ENCODE peak calls at places on chromosomes 1 and 21, in four cellular contexts. N is WTC11, Q is HepG2, I is SK-N-SH. E is an unnamed sample.
A peak's percentile ranks its signal among the peaks of the same experiment; 100 is the strongest.

GRCh38 chr1:229509576-229509975 is 1.4 kb upstream of the NUP133 start:
- DNase-seq in N (no peak), Q (peak; percentile 91), I (no peak), E (peak; percentile 32)

GRCh38 chr1:143720087-143721023 is 251.4 kb downstream of the FAM72C start:
- DNase-seq in N (peak; percentile 29), Q (no peak), I (no peak), E (peak; percentile 80)

GRCh38 chr1:167943541-167943940 is 6.7 kb upstream of the MPC2 start:
- DNase-seq in N (no peak), Q (no peak), I (no peak), E (no peak)

GRCh38 chr1:15038232-15039016 is 115.1 kb upstream of the TMEM51 start:
- DNase-seq in N (peak; percentile 34), Q (peak; percentile 61), I (peak; percentile 55), E (peak; percentile 61)

GRCh38 chr1:69994261-69994660 is 211.1 kb downstream of the LRRC40 start:
- DNase-seq in N (no peak), Q (no peak), I (no peak), E (no peak)

GRCh38 chr21:35562876-35563275 is 497.4 kb downstream of the SETD4 start:
- DNase-seq in N (no peak), Q (no peak), I (no peak), E (no peak)

GRCh38 chr1:244011796-244012195 is 39.3 kb upstream of the ZBTB18 start:
- DNase-seq in N (no peak), Q (no peak), I (no peak), E (no peak)

GRCh38 chr1:120178799-120179419 is 2.6 kb upstream of the SEC22B start:
- DNase-seq in N (no peak), Q (no peak), I (peak; percentile 3), E (peak; percentile 2)

GRCh38 chr21:20272791-20273362 is 725.3 kb upstream of the NCAM2 start:
- DNase-seq in N (peak; percentile 12), Q (no peak), I (no peak), E (no peak)

GRCh38 chr1:45329445-45329844 is 2.8 kb downstream of the HPDL start:
- DNase-seq in N (no peak), Q (no peak), I (no peak), E (peak; percentile 64)

GRCh38 chr21:28899744-28900143 is 92.9 kb downstream of the LTN1 start:
- DNase-seq in N (no peak), Q (no peak), I (no peak), E (no peak)

GRCh38 chr1:198088360-198089071 is 68.3 kb upstream of the NEK7 start:
- DNase-seq in N (no peak), Q (peak; percentile 7), I (peak; percentile 13), E (no peak)

GRCh38 chr1:217911908-217912307 is 280.8 kb downstream of the SPATA17 start:
- DNase-seq in N (peak; percentile 54), Q (no peak), I (peak; percentile 56), E (no peak)

GRCh38 chr1:116205941-116206679 is 94.9 kb downstream of the MAB21L3 start:
- DNase-seq in N (no peak), Q (no peak), I (no peak), E (no peak)

GRCh38 chr1:108600504-108600903 is 40.6 kb downstream of the EEIG2 start:
- DNase-seq in N (no peak), Q (no peak), I (no peak), E (no peak)

DNA sequence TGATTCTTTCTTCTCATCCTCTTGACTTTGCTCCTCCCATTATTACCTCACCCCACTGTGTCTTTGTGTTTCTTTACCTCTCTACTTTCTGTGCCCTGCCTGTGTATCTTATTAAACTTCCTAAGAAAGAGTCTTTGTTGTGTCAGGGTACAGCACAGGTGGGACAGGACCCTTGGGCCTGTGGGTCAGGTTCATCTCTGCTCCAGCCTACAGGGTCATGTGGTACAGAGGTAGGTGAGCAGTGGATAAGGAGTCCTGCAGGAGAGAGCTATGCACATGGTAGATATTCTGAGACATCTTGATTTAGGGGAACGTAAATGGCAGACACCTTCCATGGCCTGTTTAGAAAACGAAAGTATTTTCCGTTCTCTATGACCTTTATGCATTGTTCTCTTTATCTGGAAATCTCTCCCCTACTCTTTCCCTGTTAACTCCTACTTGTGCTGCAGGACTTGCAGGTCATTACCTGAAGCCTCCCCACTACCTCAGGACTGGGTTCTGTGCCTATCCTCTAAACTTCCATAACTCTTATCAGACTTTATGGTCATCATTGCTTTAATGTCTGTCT is 9.9 kb downstream of the GIPC2 start:
- DNase-seq in N (no peak), Q (no peak), I (no peak), E (no peak)
- TF ChIP-seq FOXJ3 in N (no peak), Q (no peak), I (no peak), E (no peak)

DNA sequence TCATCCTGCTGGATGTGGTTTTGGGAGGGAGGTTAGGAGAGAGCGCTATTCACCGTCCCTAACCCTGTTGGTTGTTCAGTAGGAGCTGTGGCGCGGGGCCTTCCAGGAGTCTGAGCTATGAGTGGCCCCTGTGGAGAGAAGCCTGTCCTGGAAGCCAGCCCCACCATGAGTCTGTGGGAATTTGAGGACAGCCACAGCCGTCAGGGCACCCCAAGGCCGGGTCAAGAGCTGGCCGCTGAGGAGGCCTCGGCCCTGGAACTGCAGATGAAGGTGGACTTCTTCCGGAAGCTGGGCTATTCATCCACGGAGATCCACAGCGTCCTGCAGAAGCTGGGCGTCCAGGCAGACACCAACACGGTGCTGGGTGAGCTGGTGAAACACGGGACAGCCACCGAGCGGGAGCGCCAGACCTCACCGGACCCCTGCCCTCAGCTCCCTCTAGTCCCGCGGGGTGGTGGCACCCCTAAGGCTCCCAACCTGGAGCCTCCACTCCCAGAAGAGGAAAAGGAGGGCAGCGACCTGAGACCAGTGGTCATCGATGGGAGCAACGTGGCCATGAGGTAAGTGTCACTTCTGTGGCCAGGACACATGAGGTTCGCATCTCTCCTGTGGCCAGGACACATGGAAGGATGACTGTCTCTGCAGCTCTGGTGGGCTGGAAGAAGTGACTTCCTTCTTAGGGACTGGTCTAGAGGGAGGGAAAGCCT is 1.2 kb downstream of the ZC3H12A start:
- DNase-seq in N (no peak), Q (no peak), I (no peak), E (peak; percentile 47)
- TF ChIP-seq FOXJ3 in N (no peak), Q (peak; percentile 23), I (no peak), E (no peak)

DNA sequence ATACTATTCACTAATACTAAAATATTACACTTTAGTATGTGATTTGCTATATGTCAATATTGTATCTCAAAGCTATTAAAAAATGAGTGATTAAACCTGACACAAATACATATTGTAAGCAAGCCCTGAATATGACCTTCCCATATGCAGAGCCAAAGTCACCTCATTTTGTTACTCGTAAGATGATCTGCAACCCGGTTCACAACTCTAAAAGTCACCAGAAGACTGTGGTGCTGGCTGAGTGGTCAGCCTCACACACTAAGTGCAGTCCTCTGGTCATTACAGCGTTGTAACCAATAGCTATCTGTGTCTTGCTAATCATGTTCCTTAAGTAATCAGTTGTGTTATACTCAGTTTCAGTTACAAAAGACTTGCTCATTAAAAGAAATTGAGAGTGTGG is 197.5 kb upstream of the L1TD1 start:
- DNase-seq in N (no peak), Q (no peak), I (no peak), E (no peak)
- TF ChIP-seq FOXJ3 in N (no peak), Q (no peak), I (no peak), E (no peak)

GRCh38 chr1:224287714-224288113 is 42.3 kb downstream of the NVL start:
- DNase-seq in N (no peak), Q (no peak), I (no peak), E (no peak)

GRCh38 chr1:224294775-224295174 is 35.2 kb downstream of the NVL start:
- DNase-seq in N (no peak), Q (no peak), I (no peak), E (no peak)

DNA sequence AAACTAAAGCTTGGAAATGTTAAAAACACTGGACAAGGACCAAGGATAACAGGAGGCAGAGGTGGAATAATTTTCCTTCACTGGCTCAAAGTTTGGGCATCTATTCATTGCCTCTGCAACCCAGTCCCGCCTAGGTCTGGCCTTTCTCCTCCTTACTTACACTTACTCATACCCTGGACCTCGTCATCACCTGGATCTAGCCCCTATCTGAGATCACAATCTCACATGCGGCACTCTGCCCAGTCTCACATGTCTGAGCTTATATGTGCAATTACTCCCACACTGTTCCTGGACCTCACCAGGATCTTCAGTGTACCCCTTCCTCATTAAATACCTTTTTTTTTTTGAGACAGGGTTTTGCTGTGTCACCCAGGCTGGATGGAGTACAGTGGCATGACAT is 37.6 kb downstream of the NVL start:
- DNase-seq in N (no peak), Q (no peak), I (no peak), E (no peak)
- TF ChIP-seq FOXJ3 in N (no peak), Q (no peak), I (no peak), E (no peak)